ENCODE peak calls at places on chromosome 12, in five cellular contexts. H, I, R, O and J are unnamed samples.

GRCh38 chr12:110256780-110257431 is 24.1 kb upstream of the ATP2A2 start:
- DNase-seq in O (no peak), H (no peak), R (no peak), I (no peak), J (no peak)

GRCh38 chr12:42266579-42267230 is 28.7 kb upstream of the YAF2 start:
- DNase-seq in O (no peak), R (no peak), I (no peak), H (no peak), J (no peak)

GRCh38 chr12:107518868-107519267 is 166.7 kb upstream of the PWP1 start:
- DNase-seq in I (no peak), O (no peak), R (no peak), H (no peak), J (no peak)

GRCh38 chr12:55728932-55729591 is at the start of gene CD63:
- DNase-seq in I (no peak), H (no peak), O (peak), R (no peak), J (no peak)

GRCh38 chr12:109714913-109715244 is 1.3 kb downstream of the FAM222A start:
- DNase-seq in I (no peak), O (no peak), R (no peak), H (no peak), J (no peak)

GRCh38 chr12:6952121-6952859 is 1.1 kb downstream of the PTPN6 start:
- DNase-seq in I (no peak), H (no peak), R (no peak), O (no peak), J (no peak)

GRCh38 chr12:49705479-49706267 is 1.5 kb downstream of the FMNL3 start:
- DNase-seq in O (peak), I (no peak), R (no peak), H (no peak), J (no peak)

GRCh38 chr12:70744133-70744532 is 106.9 kb upstream of the PTPRB start:
- DNase-seq in O (peak), I (no peak), H (no peak), R (no peak), J (no peak)

GRCh38 chr12:19675361-19675760 is 236.1 kb downstream of the AEBP2 start:
- DNase-seq in I (no peak), H (no peak), R (no peak), O (no peak), J (no peak)

GRCh38 chr12:90905691-90906370 is 49.1 kb downstream of the CCER1 start:
- DNase-seq in R (no peak), O (peak), H (no peak), I (no peak), J (no peak)

GRCh38 chr12:47602949-47603558 is 102.8 kb downstream of the RPAP3 start:
- DNase-seq in I (no peak), O (no peak), H (no peak), R (no peak), J (no peak)
- TF ChIP-seq CTCF in I (no peak), O (no peak), H (no peak), R (no peak), J (no peak)

GRCh38 chr12:2051700-2052625 is 824 bp upstream of the CACNA1C start:
- DNase-seq in R (no peak), O (no peak), I (no peak), H (no peak), J (no peak)

GRCh38 chr12:2054091-2055018 is 1.6 kb downstream of the CACNA1C start:
- DNase-seq in O (no peak), R (no peak), I (no peak), H (no peak), J (no peak)

GRCh38 chr12:2053675-2054070 is 886 bp downstream of the CACNA1C start:
- DNase-seq in H (no peak), I (no peak), R (no peak), O (no peak), J (no peak)

GRCh38 chr12:2049604-2050540 is 2.9 kb upstream of the CACNA1C start:
- DNase-seq in I (no peak), O (no peak), R (no peak), H (no peak), J (no peak)

GRCh38 chr12:2052861-2053674 is at the start of gene CACNA1C:
- DNase-seq in H (no peak), I (no peak), R (no peak), O (peak), J (peak)
- TF ChIP-seq CTCF in H (peak), I (peak), R (peak), O (no peak), J (peak)

GRCh38 chr12:13798162-13798561 is 183.2 kb downstream of the GRIN2B start:
- DNase-seq in I (no peak), R (no peak), O (no peak), H (no peak), J (no peak)
- TF ChIP-seq CTCF in I (no peak), R (no peak), O (no peak), H (no peak), J (no peak)

DNA sequence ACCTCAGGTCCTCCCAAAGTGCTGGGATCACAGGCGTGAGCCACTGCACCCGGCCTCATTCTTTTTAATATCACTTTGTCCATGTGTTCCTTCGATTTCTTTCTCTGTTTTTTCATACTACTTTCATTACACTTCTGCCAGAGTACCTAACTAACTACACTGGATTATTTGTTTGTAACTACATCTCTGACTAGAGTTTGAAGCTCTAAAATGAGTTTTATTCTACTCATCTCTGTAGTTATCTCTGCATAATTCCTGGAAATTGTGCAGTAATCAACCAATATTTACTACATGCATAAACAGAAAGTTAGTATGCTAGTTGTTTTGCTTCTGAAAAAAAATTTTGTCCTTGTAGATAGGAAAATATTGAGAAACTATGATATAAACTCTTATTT is 15.2 kb downstream of the KLRK1 start:
- DNase-seq in O (no peak), R (no peak), H (no peak), I (no peak), J (no peak)
- TF ChIP-seq CTCF in O (no peak), R (no peak), H (no peak), I (no peak), J (no peak)

GRCh38 chr12:80622271-80622670 is 85.2 kb upstream of the MYF6 start:
- DNase-seq in H (no peak), R (no peak), O (peak), I (no peak), J (no peak)
- TF ChIP-seq CTCF in H (peak), R (no peak), O (peak), I (peak), J (no peak)